ENCODE peak calls at places on chromosomes 16 and 17, in four cellular contexts. N is IMR-90, F is glutamatergic neuron, Z is H1. U is an unnamed sample.

GRCh38 chr17:74860999-74861553 is 1.4 kb upstream of the GRIN2C start:
- DNase-seq in Z (no peak), N (no peak), F (peak; percentile 33), U (peak; percentile 44)

GRCh38 chr17:9443811-9444210 is 131.8 kb downstream of the STX8 start:
- DNase-seq in N (no peak), Z (no peak), F (no peak), U (no peak)

GRCh38 chr16:29141586-29142324 is 156.9 kb downstream of the LAT start:
- DNase-seq in F (no peak), N (no peak), Z (no peak), U (no peak)

GRCh38 chr16:86343111-86343642 is 167.2 kb upstream of the FOXF1 start:
- DNase-seq in F (no peak), Z (no peak), N (peak; percentile 89), U (no peak)

GRCh38 chr16:67594956-67595355 is 32.6 kb downstream of the CTCF start:
- DNase-seq in Z (no peak), N (peak; percentile 68), F (no peak), U (no peak)

GRCh38 chr17:71392715-71393567 is 727.9 kb upstream of the SOX9 start:
- DNase-seq in Z (no peak), F (no peak), N (peak; percentile 74), U (no peak)

GRCh38 chr16:4682616-4683254 is 10.6 kb upstream of the NUDT16L1 start:
- DNase-seq in N (peak; percentile 18), F (peak; percentile 80), Z (peak; percentile 50), U (peak; percentile 77)

GRCh38 chr17:16941072-16941641 is 30.8 kb downstream of the TNFRSF13B start:
- DNase-seq in Z (no peak), F (no peak), N (no peak), U (no peak)

GRCh38 chr16:69338557-69339288 is 641 bp downstream of the COG8 start:
- DNase-seq in Z (no peak), N (no peak), F (no peak), U (no peak)

GRCh38 chr16:4190934-4191333 is 50.9 kb downstream of the SRL start:
- DNase-seq in F (no peak), N (no peak), Z (no peak), U (no peak)

GRCh38 chr16:80806957-80807356 is 2.6 kb upstream of the CDYL2 start:
- DNase-seq in Z (no peak), F (no peak), N (peak; percentile 69), U (no peak)

GRCh38 chr17:81043725-81044427 is 8.9 kb downstream of the BAIAP2 start:
- DNase-seq in F (no peak), N (no peak), Z (peak; percentile 33), U (peak; percentile 61)

GRCh38 chr17:14744716-14745115 is 443.8 kb downstream of the HS3ST3B1 start:
- DNase-seq in Z (no peak), N (peak; percentile 40), F (no peak), U (no peak)

GRCh38 chr17:50534222-50534978 is 1.9 kb downstream of the EPN3 start:
- DNase-seq in N (no peak), Z (no peak), F (no peak), U (no peak)

GRCh38 chr16:10937068-10937859 is 5.0 kb downstream of the DEXI start:
- DNase-seq in Z (no peak), N (no peak), F (no peak), U (no peak)

GRCh38 chr17:10737168-10737622 is 7.4 kb upstream of the TMEM220 start:
- DNase-seq in F (peak; percentile 69), Z (no peak), N (peak; percentile 55), U (peak; percentile 66)

GRCh38 chr17:48012151-48012520 is 25.5 kb downstream of the COPZ2 start:
- DNase-seq in Z (no peak), N (no peak), F (peak; percentile 92), U (peak; percentile 84)

GRCh38 chr16:15770512-15770911 is 86.3 kb downstream of the MYH11 start:
- DNase-seq in N (peak; percentile 77), Z (no peak), F (no peak), U (no peak)

GRCh38 chr17:45719335-45720071 is 64.6 kb upstream of the CRHR1 start:
- DNase-seq in F (no peak), Z (no peak), N (peak; percentile 74), U (no peak)

GRCh38 chr17:27532269-27533067 is 76.2 kb downstream of the KSR1 start:
- DNase-seq in F (no peak), N (peak; percentile 98), Z (no peak), U (no peak)

GRCh38 chr16:31072540-31073072 is 1.4 kb downstream of the ZNF668 start:
- DNase-seq in F (no peak), N (peak; percentile 69), Z (no peak), U (peak; percentile 23)

GRCh38 chr16:9042533-9042932 is 48.9 kb upstream of the HAPSTR1 start:
- DNase-seq in F (no peak), Z (no peak), N (no peak), U (no peak)

GRCh38 chr16:87963400-87963799 is 12.2 kb downstream of the BANP start:
- DNase-seq in F (no peak), Z (no peak), N (peak; percentile 93), U (no peak)

GRCh38 chr16:87303962-87304521 is 13.2 kb downstream of the C16orf95 start:
- DNase-seq in F (no peak), N (no peak), Z (no peak), U (no peak)

GRCh38 chr17:67293251-67294203 is 48.5 kb upstream of the HELZ start:
- DNase-seq in N (peak; percentile 29), F (peak; percentile 60), Z (peak; percentile 57), U (peak; percentile 66)
- TF ChIP-seq CTCF in N (peak; percentile 64), F (peak; percentile 70), Z (peak; percentile 90), U (peak; percentile 73)

GRCh38 chr17:41327411-41328120 is 12.1 kb upstream of the KRTAP17-1 start:
- DNase-seq in Z (no peak), N (no peak), F (no peak), U (no peak)

GRCh38 chr17:41326173-41327145 is 10.9 kb upstream of the KRTAP17-1 start:
- DNase-seq in Z (no peak), N (no peak), F (no peak), U (no peak)

GRCh38 chr17:41325126-41325525 is 9.6 kb upstream of the KRTAP17-1 start:
- DNase-seq in Z (no peak), F (no peak), N (no peak), U (no peak)

GRCh38 chr17:41324180-41325075 is 8.9 kb upstream of the KRTAP17-1 start:
- DNase-seq in N (peak; percentile 8), F (no peak), Z (peak; percentile 10), U (no peak)

GRCh38 chr17:41325611-41326010 is 10.1 kb upstream of the KRTAP17-1 start:
- DNase-seq in N (no peak), F (no peak), Z (no peak), U (no peak)
- TF ChIP-seq CTCF in N (no peak), F (no peak), Z (no peak), U (no peak)

GRCh38 chr16:84950906-84951305 is 60.4 kb downstream of the ZDHHC7 start:
- DNase-seq in N (no peak), F (no peak), Z (no peak), U (peak; percentile 21)
- TF ChIP-seq CTCF in N (peak; percentile 15), F (peak; percentile 32), Z (peak; percentile 52), U (no peak)

GRCh38 chr17:59846391-59847165 is 46.2 kb downstream of the TUBD1 start:
- DNase-seq in N (peak; percentile 94), F (no peak), Z (no peak), U (no peak)

GRCh38 chr17:59851431-59852375 is 41.0 kb downstream of the TUBD1 start:
- DNase-seq in N (peak; percentile 99), F (no peak), Z (no peak), U (no peak)

GRCh38 chr17:59848385-59848668 is 44.4 kb downstream of the TUBD1 start:
- DNase-seq in Z (no peak), N (no peak), F (no peak), U (no peak)

GRCh38 chr17:59845595-59846390 is 47.0 kb downstream of the TUBD1 start:
- DNase-seq in F (no peak), N (peak; percentile 89), Z (no peak), U (no peak)

GRCh38 chr17:59848778-59849177 is 44.0 kb downstream of the TUBD1 start:
- DNase-seq in Z (no peak), F (no peak), N (peak; percentile 75), U (no peak)
- TF ChIP-seq CTCF in Z (no peak), F (no peak), N (no peak), U (no peak)

GRCh38 chr16:22198547-22199293 is 7.4 kb upstream of the EEF2K start:
- DNase-seq in F (no peak), Z (no peak), N (peak; percentile 9), U (no peak)
- TF ChIP-seq CTCF in F (no peak), Z (peak; percentile 9), N (peak; percentile 20), U (no peak)

DNA sequence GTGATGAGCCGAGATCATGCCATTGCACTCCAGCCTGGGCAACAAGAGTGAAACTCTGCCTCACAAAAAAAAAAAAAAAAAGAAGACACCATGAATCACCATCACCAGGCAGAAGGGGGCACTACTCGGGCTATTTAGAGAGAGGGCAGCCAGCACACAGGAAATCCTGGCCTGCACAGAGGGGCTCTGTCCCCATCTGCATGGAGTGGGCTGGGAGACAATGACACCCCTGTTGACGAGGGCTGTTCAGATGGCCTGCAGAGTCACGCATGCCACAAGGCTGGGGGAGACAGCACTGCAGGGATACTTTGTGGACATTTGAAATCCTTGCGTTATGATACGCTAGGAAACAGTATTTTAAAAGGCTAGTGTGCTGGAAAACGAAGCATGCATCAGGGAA is 48.3 kb downstream of the CUEDC1 start:
- DNase-seq in N (no peak), F (no peak), Z (no peak), U (no peak)
- TF ChIP-seq CTCF in N (peak; percentile 36), F (no peak), Z (peak; percentile 56), U (peak; percentile 10)

DNA sequence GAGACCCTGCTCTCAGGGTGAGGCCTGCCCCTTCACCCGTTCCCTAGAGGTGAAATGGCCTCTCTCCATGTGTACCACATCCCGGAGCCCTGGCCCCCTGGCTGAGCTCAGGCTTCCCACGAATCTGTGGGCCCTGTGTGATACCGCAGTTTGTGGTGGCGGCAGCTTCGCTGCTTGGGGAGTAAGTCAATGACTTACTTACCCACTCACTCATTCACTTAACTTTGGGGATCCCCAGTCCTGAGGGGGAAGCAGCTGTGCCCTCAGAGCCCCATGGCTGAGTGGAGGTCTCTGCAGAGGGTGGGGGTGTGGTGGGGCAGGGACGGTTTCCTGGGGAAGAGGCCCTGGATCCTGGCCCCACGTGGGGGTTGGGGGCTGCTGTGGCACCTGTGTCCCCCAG is 13.2 kb downstream of the KCNJ12 start:
- DNase-seq in F (no peak), N (no peak), Z (no peak), U (no peak)
- TF ChIP-seq CTCF in F (no peak), N (no peak), Z (no peak), U (no peak)

GRCh38 chr17:32342603-32343325 is 791 bp upstream of the C17orf75 start:
- DNase-seq in F (no peak), Z (no peak), N (no peak), U (no peak)
- TF ChIP-seq CTCF in F (no peak), Z (no peak), N (no peak), U (no peak)

U was measured in nephron progenitor cell.